ENCODE peak calls at places on chromosomes 1 and 21, in six cellular contexts. I is pancreas; O is ELF-1; M is stimulated activated CD8-positive, alpha-beta memory T cell treated with anti-CD3 and anti-CD28 coated beads, Interleukin-2, amount 100 ng/mL, for 48 hours; V is nucleus accumbens; B is amygdala. N is an unnamed sample.

GRCh38 chr1:52554267-52554640 is 1.4 kb upstream of the TUT4 start:
- DNase-seq in B (no peak), I (no peak), V (no peak), M (no peak), O (no peak), N (no peak)

GRCh38 chr1:51518730-51519047 is 377 bp downstream of the EPS15 start:
- DNase-seq in O (no peak), M (peak), V (no peak), I (peak), B (no peak), N (no peak)

GRCh38 chr21:45837936-45838335 is 143.6 kb upstream of the COL6A1 start:
- DNase-seq in M (no peak), I (no peak), B (no peak), O (no peak), V (no peak), N (no peak)

GRCh38 chr1:240571782-240572181 is 40.2 kb downstream of the GREM2 start:
- DNase-seq in I (no peak), B (no peak), V (no peak), O (no peak), M (no peak), N (no peak)

GRCh38 chr1:34529935-34530859 is 224.7 kb upstream of the GJB5 start:
- DNase-seq in V (no peak), O (no peak), M (no peak), I (no peak), B (no peak), N (no peak)

GRCh38 chr21:36509966-36510742 is 30.2 kb upstream of the CLDN14 start:
- DNase-seq in M (no peak), I (peak), V (no peak), O (peak), B (no peak), N (no peak)

GRCh38 chr1:20706841-20707240 is 11.0 kb downstream of the KIF17 start:
- DNase-seq in M (no peak), I (no peak), V (no peak), O (no peak), B (no peak), N (no peak)

GRCh38 chr21:20040768-20041167 is 957.4 kb upstream of the NCAM2 start:
- DNase-seq in I (no peak), M (no peak), V (no peak), B (no peak), O (no peak), N (no peak)

GRCh38 chr1:201153474-201154388 is 543 bp downstream of the TMEM9 start:
- DNase-seq in I (no peak), V (no peak), B (peak), O (peak), M (no peak), N (no peak)

GRCh38 chr1:27521336-27522147 is 31.6 kb upstream of the WASF2 start:
- DNase-seq in V (peak), O (no peak), I (no peak), M (peak), B (peak), N (no peak)

GRCh38 chr21:14438204-14438603 is 55.3 kb upstream of the HSPA13 start:
- DNase-seq in V (no peak), O (no peak), I (no peak), M (no peak), B (no peak), N (no peak)

GRCh38 chr1:53471000-53471399 is 11.8 kb downstream of the DMRTB1 start:
- DNase-seq in V (no peak), M (no peak), B (no peak), O (no peak), I (no peak), N (no peak)

GRCh38 chr1:153375511-153375910 is at the start of gene S100A12:
- DNase-seq in B (no peak), I (no peak), O (no peak), V (no peak), M (no peak), N (no peak)

GRCh38 chr1:240737268-240737667 is 125.3 kb upstream of the GREM2 start:
- DNase-seq in O (no peak), B (no peak), M (no peak), V (no peak), I (no peak), N (no peak)

GRCh38 chr21:45378258-45378966 is 26.6 kb upstream of the COL18A1 start:
- DNase-seq in B (no peak), M (no peak), O (peak), V (no peak), I (peak), N (peak)

GRCh38 chr1:45974541-45975269 is 157.7 kb downstream of the PIK3R3 start:
- DNase-seq in B (no peak), I (no peak), M (no peak), V (no peak), O (no peak), N (no peak)

GRCh38 chr1:223331301-223331700 is 32.7 kb downstream of the SUSD4 start:
- DNase-seq in M (no peak), V (no peak), I (no peak), O (peak), B (no peak), N (no peak)

GRCh38 chr1:150578278-150579109 is 916 bp downstream of the MCL1 start:
- DNase-seq in I (peak), B (no peak), M (no peak), O (peak), V (peak), N (peak)

N was measured in foreskin melanocyte.